ENCODE peak calls at places on chromosomes 3 and 15, in seven cellular contexts. One of them, this sample, is unnamed.

GRCh38 chr3:186133980-186134379 is 25.1 kb upstream of the ETV5 start:
- DNase-seq in choroid plexus epithelial cell: no peak
- DNase-seq in astrocyte: no peak
- DNase-seq in foreskin keratinocyte: no peak
- DNase-seq in lower leg skin: peak; percentile 56
- DNase-seq in tibial artery: no peak
- DNase-seq in osteocyte: no peak
- DNase-seq in this sample: no peak

GRCh38 chr3:21705769-21706168 is 45.2 kb downstream of the ZNF385D start:
- DNase-seq in lower leg skin: peak; percentile 92
- DNase-seq in osteocyte: no peak
- DNase-seq in tibial artery: peak; percentile 57
- DNase-seq in foreskin keratinocyte: peak; percentile 73
- DNase-seq in choroid plexus epithelial cell: peak; percentile 10
- DNase-seq in astrocyte: peak; percentile 86
- DNase-seq in this sample: no peak

GRCh38 chr3:71962561-71963240 is 177.8 kb upstream of the PROK2 start:
- DNase-seq in choroid plexus epithelial cell: no peak
- DNase-seq in tibial artery: no peak
- DNase-seq in lower leg skin: no peak
- DNase-seq in astrocyte: peak; percentile 25
- DNase-seq in osteocyte: no peak
- DNase-seq in foreskin keratinocyte: peak; percentile 67
- DNase-seq in this sample: no peak

GRCh38 chr15:80375968-80376891 is 28.0 kb upstream of the ARNT2 start:
- DNase-seq in choroid plexus epithelial cell: no peak
- DNase-seq in tibial artery: no peak
- DNase-seq in astrocyte: no peak
- DNase-seq in osteocyte: no peak
- DNase-seq in foreskin keratinocyte: no peak
- DNase-seq in lower leg skin: no peak
- DNase-seq in this sample: no peak

GRCh38 chr15:38169982-38170381 is 82.7 kb upstream of the SPRED1 start:
- DNase-seq in lower leg skin: no peak
- DNase-seq in osteocyte: no peak
- DNase-seq in foreskin keratinocyte: no peak
- DNase-seq in choroid plexus epithelial cell: no peak
- DNase-seq in tibial artery: no peak
- DNase-seq in astrocyte: no peak
- DNase-seq in this sample: no peak

GRCh38 chr3:58306662-58307286 is 454 bp downstream of the HTD2 start:
- DNase-seq in lower leg skin: peak; percentile 89
- DNase-seq in tibial artery: peak; percentile 24
- DNase-seq in foreskin keratinocyte: peak; percentile 35
- DNase-seq in osteocyte: no peak
- DNase-seq in choroid plexus epithelial cell: peak; percentile 42
- DNase-seq in astrocyte: peak; percentile 26
- DNase-seq in this sample: no peak

GRCh38 chr3:162738778-162739177 is 1242.2 kb downstream of the OTOL1 start:
- DNase-seq in tibial artery: no peak
- DNase-seq in foreskin keratinocyte: no peak
- DNase-seq in choroid plexus epithelial cell: peak; percentile 47
- DNase-seq in osteocyte: no peak
- DNase-seq in lower leg skin: no peak
- DNase-seq in astrocyte: peak; percentile 18
- DNase-seq in this sample: no peak

GRCh38 chr3:100269410-100270217 is 8.8 kb downstream of the TBC1D23 start:
- DNase-seq in foreskin keratinocyte: peak; percentile 99
- DNase-seq in osteocyte: no peak
- DNase-seq in choroid plexus epithelial cell: peak; percentile 74
- DNase-seq in tibial artery: no peak
- DNase-seq in lower leg skin: no peak
- DNase-seq in astrocyte: peak; percentile 100
- DNase-seq in this sample: no peak

GRCh38 chr3:62622553-62623174 is 249.3 kb upstream of the FEZF2 start:
- DNase-seq in astrocyte: peak; percentile 33
- DNase-seq in choroid plexus epithelial cell: peak; percentile 82
- DNase-seq in lower leg skin: no peak
- DNase-seq in osteocyte: no peak
- DNase-seq in tibial artery: no peak
- DNase-seq in foreskin keratinocyte: peak; percentile 40
- DNase-seq in this sample: no peak

GRCh38 chr3:24684506-24685023 is 189.9 kb upstream of the THRB start:
- DNase-seq in osteocyte: no peak
- DNase-seq in tibial artery: no peak
- DNase-seq in lower leg skin: no peak
- DNase-seq in foreskin keratinocyte: no peak
- DNase-seq in astrocyte: no peak
- DNase-seq in choroid plexus epithelial cell: no peak
- DNase-seq in this sample: no peak

GRCh38 chr3:26004205-26004604 is 214.3 kb downstream of the OXSM start:
- DNase-seq in choroid plexus epithelial cell: no peak
- DNase-seq in foreskin keratinocyte: no peak
- DNase-seq in lower leg skin: no peak
- DNase-seq in tibial artery: no peak
- DNase-seq in osteocyte: no peak
- DNase-seq in astrocyte: no peak
- DNase-seq in this sample: no peak

GRCh38 chr3:123449092-123449985 is 449 bp upstream of the ADCY5 start:
- DNase-seq in tibial artery: no peak
- DNase-seq in lower leg skin: no peak
- DNase-seq in choroid plexus epithelial cell: peak; percentile 18
- DNase-seq in astrocyte: no peak
- DNase-seq in foreskin keratinocyte: peak; percentile 11
- DNase-seq in osteocyte: no peak
- DNase-seq in this sample: peak; percentile 37

GRCh38 chr15:99282129-99282528 is 30.8 kb downstream of the LRRC28 start:
- DNase-seq in lower leg skin: no peak
- DNase-seq in osteocyte: no peak
- DNase-seq in tibial artery: no peak
- DNase-seq in choroid plexus epithelial cell: no peak
- DNase-seq in foreskin keratinocyte: peak; percentile 57
- DNase-seq in astrocyte: no peak
- DNase-seq in this sample: no peak

GRCh38 chr3:123751478-123751877 is 132.7 kb downstream of the MYLK start:
- DNase-seq in osteocyte: no peak
- DNase-seq in lower leg skin: no peak
- DNase-seq in foreskin keratinocyte: no peak
- DNase-seq in tibial artery: no peak
- DNase-seq in astrocyte: peak; percentile 47
- DNase-seq in choroid plexus epithelial cell: no peak
- DNase-seq in this sample: no peak

GRCh38 chr3:35638640-35639250 is 580 bp upstream of the ARPP21 start:
- DNase-seq in foreskin keratinocyte: no peak
- DNase-seq in astrocyte: no peak
- DNase-seq in osteocyte: no peak
- DNase-seq in lower leg skin: no peak
- DNase-seq in tibial artery: no peak
- DNase-seq in choroid plexus epithelial cell: no peak
- DNase-seq in this sample: no peak

GRCh38 chr3:10770981-10771380 is 45.0 kb upstream of the SLC6A11 start:
- DNase-seq in choroid plexus epithelial cell: no peak
- DNase-seq in foreskin keratinocyte: no peak
- DNase-seq in osteocyte: peak; percentile 62
- DNase-seq in astrocyte: no peak
- DNase-seq in lower leg skin: no peak
- DNase-seq in tibial artery: no peak
- DNase-seq in this sample: no peak

GRCh38 chr15:80730395-80730794 is 35.3 kb downstream of the ABHD17C start:
- DNase-seq in osteocyte: no peak
- DNase-seq in tibial artery: no peak
- DNase-seq in lower leg skin: no peak
- DNase-seq in choroid plexus epithelial cell: no peak
- DNase-seq in astrocyte: no peak
- DNase-seq in foreskin keratinocyte: no peak
- DNase-seq in this sample: no peak

GRCh38 chr15:41698779-41699178 is 38.6 kb downstream of the MGA start:
- DNase-seq in osteocyte: no peak
- DNase-seq in foreskin keratinocyte: peak; percentile 64
- DNase-seq in tibial artery: no peak
- DNase-seq in choroid plexus epithelial cell: no peak
- DNase-seq in lower leg skin: no peak
- DNase-seq in astrocyte: peak; percentile 75
- DNase-seq in this sample: no peak

GRCh38 chr15:56034514-56034913 is 41.1 kb upstream of the NEDD4 start:
- DNase-seq in choroid plexus epithelial cell: no peak
- DNase-seq in foreskin keratinocyte: no peak
- DNase-seq in lower leg skin: no peak
- DNase-seq in astrocyte: no peak
- DNase-seq in osteocyte: no peak
- DNase-seq in tibial artery: no peak
- DNase-seq in this sample: no peak

GRCh38 chr3:49329201-49329600 is 10.7 kb downstream of the USP4 start:
- DNase-seq in astrocyte: peak; percentile 35
- DNase-seq in osteocyte: no peak
- DNase-seq in lower leg skin: no peak
- DNase-seq in tibial artery: no peak
- DNase-seq in choroid plexus epithelial cell: no peak
- DNase-seq in foreskin keratinocyte: no peak
- DNase-seq in this sample: no peak

GRCh38 chr3:18732474-18732873 is 307.3 kb upstream of the SATB1 start:
- DNase-seq in astrocyte: no peak
- DNase-seq in lower leg skin: no peak
- DNase-seq in tibial artery: no peak
- DNase-seq in choroid plexus epithelial cell: no peak
- DNase-seq in osteocyte: no peak
- DNase-seq in foreskin keratinocyte: peak; percentile 8
- DNase-seq in this sample: no peak

GRCh38 chr3:15754047-15754446 is 43.7 kb downstream of the ANKRD28 start:
- DNase-seq in lower leg skin: no peak
- DNase-seq in osteocyte: no peak
- DNase-seq in tibial artery: no peak
- DNase-seq in choroid plexus epithelial cell: peak; percentile 60
- DNase-seq in astrocyte: peak; percentile 18
- DNase-seq in foreskin keratinocyte: peak; percentile 72
- DNase-seq in this sample: no peak

GRCh38 chr15:33789141-33789540 is 179.2 kb upstream of the CHRM5 start:
- DNase-seq in foreskin keratinocyte: no peak
- DNase-seq in astrocyte: no peak
- DNase-seq in osteocyte: no peak
- DNase-seq in tibial artery: no peak
- DNase-seq in choroid plexus epithelial cell: peak; percentile 68
- DNase-seq in lower leg skin: no peak
- DNase-seq in this sample: no peak

GRCh38 chr15:43789409-43789808 is 2.7 kb upstream of the SERF2 start:
- DNase-seq in osteocyte: no peak
- DNase-seq in tibial artery: no peak
- DNase-seq in lower leg skin: no peak
- DNase-seq in astrocyte: no peak
- DNase-seq in choroid plexus epithelial cell: no peak
- DNase-seq in foreskin keratinocyte: no peak
- DNase-seq in this sample: no peak

GRCh38 chr3:48859188-48859587 is 11.5 kb upstream of the PRKAR2A start:
- DNase-seq in choroid plexus epithelial cell: no peak
- DNase-seq in osteocyte: no peak
- DNase-seq in tibial artery: no peak
- DNase-seq in foreskin keratinocyte: no peak
- DNase-seq in astrocyte: no peak
- DNase-seq in lower leg skin: no peak
- DNase-seq in this sample: no peak

DNA sequence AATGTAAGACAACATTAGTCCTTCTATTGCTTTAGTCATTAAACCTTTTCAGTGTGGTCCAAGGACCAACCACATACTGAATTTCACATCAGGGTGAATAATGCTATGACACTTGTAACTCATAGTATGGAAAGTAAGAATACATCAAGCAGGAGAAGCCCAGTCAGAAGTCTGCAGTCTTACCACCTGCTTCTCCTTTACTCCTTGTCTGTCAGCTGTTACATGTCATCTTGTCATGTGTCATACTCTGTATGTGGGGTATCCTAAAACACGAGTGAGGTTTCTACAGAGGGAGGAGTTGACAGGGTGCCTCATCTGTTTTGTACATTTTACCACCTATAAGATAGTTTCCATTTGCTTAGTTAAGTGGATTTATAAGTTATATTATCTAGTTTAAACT is 32.8 kb upstream of the EID1 start:
- DNase-seq in foreskin keratinocyte: no peak
- DNase-seq in tibial artery: no peak
- DNase-seq in choroid plexus epithelial cell: no peak
- DNase-seq in lower leg skin: no peak
- DNase-seq in osteocyte: no peak
- DNase-seq in astrocyte: no peak
- DNase-seq in this sample: no peak
- TF ChIP-seq CTCF in foreskin keratinocyte: no peak
- TF ChIP-seq CTCF in tibial artery: no peak
- TF ChIP-seq CTCF in choroid plexus epithelial cell: no peak
- TF ChIP-seq CTCF in lower leg skin: no peak
- TF ChIP-seq CTCF in osteocyte: no peak
- TF ChIP-seq CTCF in astrocyte: no peak
- TF ChIP-seq CTCF in this sample: no peak

GRCh38 chr3:156376199-156376598 is 178.7 kb downstream of the SSR3 start:
- DNase-seq in foreskin keratinocyte: no peak
- DNase-seq in astrocyte: no peak
- DNase-seq in lower leg skin: no peak
- DNase-seq in osteocyte: no peak
- DNase-seq in choroid plexus epithelial cell: no peak
- DNase-seq in tibial artery: no peak
- DNase-seq in this sample: no peak
- TF ChIP-seq CTCF in foreskin keratinocyte: no peak
- TF ChIP-seq CTCF in astrocyte: no peak
- TF ChIP-seq CTCF in lower leg skin: no peak
- TF ChIP-seq CTCF in osteocyte: no peak
- TF ChIP-seq CTCF in choroid plexus epithelial cell: no peak
- TF ChIP-seq CTCF in tibial artery: no peak
- TF ChIP-seq CTCF in this sample: no peak

DNA sequence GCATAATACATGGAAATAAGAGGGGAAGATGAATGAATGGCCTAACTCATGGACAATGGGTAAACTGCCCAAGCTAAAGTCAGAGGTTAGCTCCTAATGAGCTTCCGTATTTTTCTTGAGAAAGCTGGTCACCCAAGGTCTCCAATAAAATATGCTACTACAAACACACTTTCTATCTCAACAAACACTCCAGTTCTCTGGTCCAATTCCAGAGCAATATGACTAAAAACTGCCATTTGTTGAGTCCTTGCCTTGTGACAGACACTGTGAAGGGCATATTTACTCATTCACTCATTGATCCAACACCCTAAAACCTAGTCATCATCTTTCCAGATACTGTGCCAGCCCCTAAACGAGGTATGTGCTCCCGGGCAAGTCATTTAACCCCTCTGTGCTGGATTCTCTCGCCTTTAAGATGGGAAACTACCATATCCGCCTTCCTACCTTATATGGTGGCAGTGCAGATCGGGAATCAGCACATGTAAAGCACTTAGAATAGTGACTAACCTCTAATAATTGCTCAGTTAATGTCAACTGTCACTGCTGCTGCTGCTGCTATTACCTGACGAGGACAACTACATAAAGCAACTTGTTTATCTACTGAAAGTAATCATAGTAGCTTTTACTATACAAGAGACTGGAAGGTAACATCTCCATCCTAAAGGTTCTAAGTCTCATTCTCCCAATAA is 89.0 kb downstream of the XXYLT1 start:
- DNase-seq in foreskin keratinocyte: peak; percentile 39
- DNase-seq in choroid plexus epithelial cell: no peak
- DNase-seq in astrocyte: no peak
- DNase-seq in osteocyte: no peak
- DNase-seq in lower leg skin: peak; percentile 15
- DNase-seq in tibial artery: no peak
- DNase-seq in this sample: no peak
- TF ChIP-seq CTCF in foreskin keratinocyte: no peak
- TF ChIP-seq CTCF in choroid plexus epithelial cell: no peak
- TF ChIP-seq CTCF in astrocyte: no peak
- TF ChIP-seq CTCF in osteocyte: no peak
- TF ChIP-seq CTCF in lower leg skin: no peak
- TF ChIP-seq CTCF in tibial artery: no peak
- TF ChIP-seq CTCF in this sample: no peak

GRCh38 chr3:68878322-68878721 is 54.0 kb downstream of the TAFA4 start:
- DNase-seq in tibial artery: no peak
- DNase-seq in choroid plexus epithelial cell: peak; percentile 55
- DNase-seq in lower leg skin: no peak
- DNase-seq in astrocyte: peak; percentile 5
- DNase-seq in foreskin keratinocyte: peak; percentile 7
- DNase-seq in osteocyte: no peak
- DNase-seq in this sample: peak; percentile 21
- TF ChIP-seq CTCF in tibial artery: peak; percentile 44
- TF ChIP-seq CTCF in choroid plexus epithelial cell: peak; percentile 77
- TF ChIP-seq CTCF in lower leg skin: no peak
- TF ChIP-seq CTCF in astrocyte: peak; percentile 77
- TF ChIP-seq CTCF in foreskin keratinocyte: peak; percentile 69
- TF ChIP-seq CTCF in osteocyte: peak; percentile 67
- TF ChIP-seq CTCF in this sample: peak; percentile 79

This sample was measured in neural crest cell.